ENCODE peak calls at places on chromosomes 11 and 22, in eight cellular contexts. One of them, this sample, is unnamed.

GRCh38 chr11:2357246-2357645 is 19.9 kb upstream of the CD81 start:
- DNase-seq in HCT116: no peak
- DNase-seq in cardiac muscle cell: no peak
- DNase-seq in heart right ventricle: no peak
- DNase-seq in IMR-90: no peak
- DNase-seq in cardiac fibroblast: no peak
- DNase-seq in lung: no peak
- DNase-seq in upper lobe of right lung: peak; percentile 30
- DNase-seq in this sample: no peak

GRCh38 chr22:46579751-46580449 is 40.3 kb upstream of the GRAMD4 start:
- DNase-seq in HCT116: no peak
- DNase-seq in heart right ventricle: no peak
- DNase-seq in cardiac muscle cell: no peak
- DNase-seq in cardiac fibroblast: no peak
- DNase-seq in IMR-90: no peak
- DNase-seq in lung: no peak
- DNase-seq in upper lobe of right lung: peak; percentile 63
- DNase-seq in this sample: no peak

GRCh38 chr11:36508743-36509142 is 1.3 kb downstream of the TRAF6 start:
- DNase-seq in HCT116: no peak
- DNase-seq in heart right ventricle: no peak
- DNase-seq in IMR-90: peak; percentile 6
- DNase-seq in cardiac muscle cell: no peak
- DNase-seq in cardiac fibroblast: no peak
- DNase-seq in lung: no peak
- DNase-seq in upper lobe of right lung: no peak
- DNase-seq in this sample: no peak

GRCh38 chr11:16942342-16942741 is 71.9 kb downstream of the PLEKHA7 start:
- DNase-seq in cardiac muscle cell: no peak
- DNase-seq in upper lobe of right lung: no peak
- DNase-seq in heart right ventricle: no peak
- DNase-seq in cardiac fibroblast: no peak
- DNase-seq in lung: no peak
- DNase-seq in IMR-90: no peak
- DNase-seq in HCT116: no peak
- DNase-seq in this sample: no peak

GRCh38 chr11:66981976-66982578 is 7.0 kb downstream of the C11orf86 start:
- DNase-seq in cardiac fibroblast: peak; percentile 85
- DNase-seq in HCT116: peak; percentile 74
- DNase-seq in lung: peak; percentile 71
- DNase-seq in upper lobe of right lung: peak; percentile 78
- DNase-seq in heart right ventricle: peak; percentile 93
- DNase-seq in cardiac muscle cell: peak; percentile 89
- DNase-seq in IMR-90: peak; percentile 91
- DNase-seq in this sample: peak; percentile 91

GRCh38 chr11:69969890-69970784 is 108.0 kb upstream of the ANO1 start:
- DNase-seq in lung: no peak
- DNase-seq in cardiac muscle cell: peak; percentile 9
- DNase-seq in IMR-90: no peak
- DNase-seq in HCT116: no peak
- DNase-seq in cardiac fibroblast: no peak
- DNase-seq in heart right ventricle: no peak
- DNase-seq in upper lobe of right lung: no peak
- DNase-seq in this sample: no peak

GRCh38 chr11:111518668-111519067 is 4.1 kb downstream of the HOATZ start:
- DNase-seq in heart right ventricle: no peak
- DNase-seq in cardiac muscle cell: no peak
- DNase-seq in HCT116: no peak
- DNase-seq in cardiac fibroblast: no peak
- DNase-seq in IMR-90: no peak
- DNase-seq in lung: no peak
- DNase-seq in upper lobe of right lung: no peak
- DNase-seq in this sample: no peak

GRCh38 chr22:30302810-30303138 is 13.5 kb upstream of the CASTOR1 start:
- DNase-seq in cardiac fibroblast: no peak
- DNase-seq in cardiac muscle cell: no peak
- DNase-seq in heart right ventricle: no peak
- DNase-seq in HCT116: no peak
- DNase-seq in upper lobe of right lung: no peak
- DNase-seq in IMR-90: no peak
- DNase-seq in lung: no peak
- DNase-seq in this sample: no peak

GRCh38 chr11:57512646-57513445 is 2.7 kb downstream of the SLC43A1 start:
- DNase-seq in HCT116: no peak
- DNase-seq in cardiac fibroblast: no peak
- DNase-seq in heart right ventricle: no peak
- DNase-seq in IMR-90: no peak
- DNase-seq in cardiac muscle cell: no peak
- DNase-seq in lung: no peak
- DNase-seq in upper lobe of right lung: no peak
- DNase-seq in this sample: no peak

GRCh38 chr11:5042091-5042490 is 4.2 kb upstream of the OR52J3 start:
- DNase-seq in IMR-90: no peak
- DNase-seq in HCT116: no peak
- DNase-seq in lung: no peak
- DNase-seq in upper lobe of right lung: no peak
- DNase-seq in cardiac muscle cell: no peak
- DNase-seq in cardiac fibroblast: no peak
- DNase-seq in heart right ventricle: no peak
- DNase-seq in this sample: no peak

GRCh38 chr11:94128171-94128745 is 383 bp upstream of the PANX1 start:
- DNase-seq in IMR-90: no peak
- DNase-seq in upper lobe of right lung: no peak
- DNase-seq in cardiac muscle cell: no peak
- DNase-seq in HCT116: no peak
- DNase-seq in lung: no peak
- DNase-seq in heart right ventricle: no peak
- DNase-seq in cardiac fibroblast: no peak
- DNase-seq in this sample: no peak

GRCh38 chr11:126790550-126790981 is 210.0 kb downstream of the KIRREL3 start:
- DNase-seq in upper lobe of right lung: no peak
- DNase-seq in cardiac fibroblast: peak; percentile 66
- DNase-seq in HCT116: no peak
- DNase-seq in cardiac muscle cell: peak; percentile 73
- DNase-seq in IMR-90: peak; percentile 98
- DNase-seq in heart right ventricle: no peak
- DNase-seq in lung: no peak
- DNase-seq in this sample: peak; percentile 94

GRCh38 chr11:108241370-108242037 is 18.6 kb downstream of the ATM start:
- DNase-seq in lung: no peak
- DNase-seq in HCT116: no peak
- DNase-seq in cardiac muscle cell: no peak
- DNase-seq in heart right ventricle: no peak
- DNase-seq in cardiac fibroblast: no peak
- DNase-seq in IMR-90: peak; percentile 20
- DNase-seq in upper lobe of right lung: no peak
- DNase-seq in this sample: no peak

GRCh38 chr22:38982008-38982927 is at the start of gene APOBEC3B:
- DNase-seq in cardiac fibroblast: peak; percentile 97
- DNase-seq in lung: peak; percentile 91
- DNase-seq in IMR-90: peak; percentile 95
- DNase-seq in cardiac muscle cell: peak; percentile 98
- DNase-seq in HCT116: peak; percentile 81
- DNase-seq in heart right ventricle: peak; percentile 90
- DNase-seq in upper lobe of right lung: peak; percentile 79
- DNase-seq in this sample: peak; percentile 90

GRCh38 chr11:32706985-32707736 is 87.3 kb downstream of the CCDC73 start:
- DNase-seq in IMR-90: peak; percentile 82
- DNase-seq in cardiac muscle cell: peak; percentile 55
- DNase-seq in upper lobe of right lung: no peak
- DNase-seq in lung: no peak
- DNase-seq in heart right ventricle: no peak
- DNase-seq in cardiac fibroblast: peak; percentile 52
- DNase-seq in HCT116: peak; percentile 44
- DNase-seq in this sample: peak; percentile 56

GRCh38 chr11:117126223-117126965 is 17.7 kb upstream of the PAFAH1B2 start:
- DNase-seq in heart right ventricle: no peak
- DNase-seq in lung: no peak
- DNase-seq in upper lobe of right lung: no peak
- DNase-seq in HCT116: no peak
- DNase-seq in cardiac fibroblast: no peak
- DNase-seq in cardiac muscle cell: no peak
- DNase-seq in IMR-90: no peak
- DNase-seq in this sample: no peak

GRCh38 chr11:112292785-112293407 is 32.2 kb upstream of the PLET1 start:
- DNase-seq in lung: peak; percentile 67
- DNase-seq in heart right ventricle: no peak
- DNase-seq in cardiac fibroblast: peak; percentile 90
- DNase-seq in upper lobe of right lung: no peak
- DNase-seq in cardiac muscle cell: peak; percentile 89
- DNase-seq in HCT116: no peak
- DNase-seq in IMR-90: peak; percentile 91
- DNase-seq in this sample: peak; percentile 97

GRCh38 chr11:9651481-9651880 is 12.4 kb upstream of the SWAP70 start:
- DNase-seq in cardiac muscle cell: no peak
- DNase-seq in HCT116: no peak
- DNase-seq in lung: no peak
- DNase-seq in IMR-90: no peak
- DNase-seq in upper lobe of right lung: no peak
- DNase-seq in heart right ventricle: no peak
- DNase-seq in cardiac fibroblast: no peak
- DNase-seq in this sample: no peak

GRCh38 chr22:50481440-50482106 is at the start of gene ADM2:
- DNase-seq in HCT116: no peak
- DNase-seq in heart right ventricle: no peak
- DNase-seq in IMR-90: no peak
- DNase-seq in cardiac muscle cell: peak; percentile 41
- DNase-seq in cardiac fibroblast: peak; percentile 26
- DNase-seq in upper lobe of right lung: peak; percentile 77
- DNase-seq in lung: no peak
- DNase-seq in this sample: peak; percentile 49

GRCh38 chr22:50483106-50483505 is 1.8 kb downstream of the ADM2 start:
- DNase-seq in heart right ventricle: no peak
- DNase-seq in cardiac fibroblast: no peak
- DNase-seq in upper lobe of right lung: peak; percentile 61
- DNase-seq in HCT116: no peak
- DNase-seq in IMR-90: no peak
- DNase-seq in cardiac muscle cell: no peak
- DNase-seq in lung: no peak
- DNase-seq in this sample: no peak

GRCh38 chr22:50479686-50480085 is 1.7 kb upstream of the ADM2 start:
- DNase-seq in heart right ventricle: no peak
- DNase-seq in lung: no peak
- DNase-seq in HCT116: no peak
- DNase-seq in IMR-90: no peak
- DNase-seq in cardiac muscle cell: no peak
- DNase-seq in cardiac fibroblast: no peak
- DNase-seq in upper lobe of right lung: no peak
- DNase-seq in this sample: no peak

GRCh38 chr22:50482107-50483074 is 1.0 kb downstream of the ADM2 start:
- DNase-seq in cardiac muscle cell: no peak
- DNase-seq in IMR-90: no peak
- DNase-seq in cardiac fibroblast: no peak
- DNase-seq in HCT116: no peak
- DNase-seq in upper lobe of right lung: peak; percentile 64
- DNase-seq in heart right ventricle: no peak
- DNase-seq in lung: no peak
- DNase-seq in this sample: no peak

DNA sequence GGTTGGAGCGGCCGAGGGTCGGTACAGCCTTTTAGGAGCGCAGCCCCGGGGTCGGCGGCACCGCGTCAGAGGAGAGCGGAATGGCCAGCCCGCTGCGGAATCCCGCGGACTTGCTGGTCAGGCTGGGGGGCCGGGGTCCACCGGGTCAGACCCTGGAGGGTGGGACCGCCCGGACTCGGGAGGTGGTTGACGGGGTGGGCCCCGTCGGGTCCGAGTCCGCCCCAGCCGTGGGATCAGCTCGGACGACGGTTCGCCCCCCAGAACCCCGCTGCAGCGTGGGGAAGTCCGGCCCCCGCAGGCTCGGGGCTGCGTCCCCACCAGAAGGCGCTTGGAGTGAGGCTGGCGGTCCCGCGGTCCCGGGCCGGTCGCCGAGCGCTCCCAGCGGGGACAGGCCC is 301 bp upstream of the ADM2 start:
- DNase-seq in HCT116: no peak
- DNase-seq in cardiac muscle cell: no peak
- DNase-seq in lung: no peak
- DNase-seq in cardiac fibroblast: no peak
- DNase-seq in IMR-90: no peak
- DNase-seq in heart right ventricle: no peak
- DNase-seq in upper lobe of right lung: no peak
- DNase-seq in this sample: no peak
- H3K4me3 ChIP-seq in HCT116: peak overlapping the region; percentile 71
- H3K4me3 ChIP-seq in cardiac muscle cell: peak overlapping the region; percentile 19
- H3K4me3 ChIP-seq in lung: peak overlapping the region; percentile 29
- H3K4me3 ChIP-seq in cardiac fibroblast: no peak overlapping the region
- H3K4me3 ChIP-seq in IMR-90: peak overlapping the region; percentile 57
- H3K4me3 ChIP-seq in heart right ventricle: peak overlapping the region; percentile 39
- H3K4me3 ChIP-seq in upper lobe of right lung: peak overlapping the region; percentile 54
- H3K4me3 ChIP-seq in this sample: peak overlapping the region; percentile 87

GRCh38 chr11:12137938-12138731 is 27.7 kb downstream of the MICAL2 start:
- DNase-seq in cardiac fibroblast: peak; percentile 82
- DNase-seq in lung: no peak
- DNase-seq in heart right ventricle: no peak
- DNase-seq in HCT116: no peak
- DNase-seq in upper lobe of right lung: peak; percentile 47
- DNase-seq in cardiac muscle cell: peak; percentile 78
- DNase-seq in IMR-90: peak; percentile 98
- DNase-seq in this sample: peak; percentile 77
- TF ChIP-seq CTCF in cardiac fibroblast: no peak
- TF ChIP-seq CTCF in lung: no peak
- TF ChIP-seq CTCF in heart right ventricle: no peak
- TF ChIP-seq CTCF in HCT116: no peak
- TF ChIP-seq CTCF in upper lobe of right lung: no peak
- TF ChIP-seq CTCF in cardiac muscle cell: no peak
- TF ChIP-seq CTCF in IMR-90: no peak
- TF ChIP-seq CTCF in this sample: no peak

GRCh38 chr11:15761235-15761634 is 595.1 kb downstream of the SOX6 start:
- DNase-seq in lung: no peak
- DNase-seq in cardiac muscle cell: no peak
- DNase-seq in IMR-90: no peak
- DNase-seq in cardiac fibroblast: no peak
- DNase-seq in heart right ventricle: no peak
- DNase-seq in HCT116: no peak
- DNase-seq in upper lobe of right lung: no peak
- DNase-seq in this sample: no peak
- H3K4me3 ChIP-seq in lung: no peak overlapping the region
- H3K4me3 ChIP-seq in cardiac muscle cell: no peak overlapping the region
- H3K4me3 ChIP-seq in IMR-90: no peak overlapping the region
- H3K4me3 ChIP-seq in cardiac fibroblast: no peak overlapping the region
- H3K4me3 ChIP-seq in heart right ventricle: no peak overlapping the region
- H3K4me3 ChIP-seq in HCT116: no peak overlapping the region
- H3K4me3 ChIP-seq in upper lobe of right lung: no peak overlapping the region
- H3K4me3 ChIP-seq in this sample: no peak overlapping the region

DNA sequence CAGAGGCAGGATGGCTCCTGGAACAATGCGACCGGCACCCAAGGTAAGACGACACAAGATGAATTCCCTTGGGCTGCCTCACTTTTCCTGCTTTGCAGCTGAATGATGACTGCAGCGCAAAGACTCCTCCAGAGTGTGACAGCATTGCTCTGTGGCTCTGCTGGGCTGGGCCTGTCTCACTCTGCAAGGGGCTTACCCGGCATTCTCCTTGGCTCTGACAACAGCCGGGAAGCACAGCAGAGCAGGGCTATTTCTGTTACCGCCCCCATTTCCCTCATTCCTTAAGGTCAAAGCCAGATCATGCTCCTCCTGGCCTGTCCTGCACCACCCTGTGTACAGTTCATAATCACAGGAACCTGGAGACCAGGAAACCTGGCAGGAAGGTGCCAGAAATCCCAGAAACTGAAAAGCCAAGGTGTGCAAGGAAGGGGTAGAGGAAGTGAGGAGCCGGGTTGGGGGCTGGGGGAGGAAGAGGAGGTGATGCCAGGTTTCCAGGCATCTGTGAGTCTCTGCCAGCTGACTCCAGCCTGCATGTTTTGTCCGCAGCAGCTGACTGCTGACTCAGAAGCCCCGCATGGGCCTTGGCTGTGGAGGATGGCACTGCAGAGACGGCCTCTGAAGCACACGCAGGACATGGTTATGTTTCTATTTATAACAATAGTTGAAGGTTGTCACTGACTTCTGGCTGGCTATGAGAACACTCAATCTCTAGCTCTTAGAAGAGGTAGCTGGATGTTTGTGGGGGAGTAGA is 113.6 kb downstream of the MICAL3 start:
- DNase-seq in cardiac fibroblast: peak; percentile 91
- DNase-seq in HCT116: no peak
- DNase-seq in lung: no peak
- DNase-seq in IMR-90: peak; percentile 91
- DNase-seq in heart right ventricle: peak; percentile 83
- DNase-seq in upper lobe of right lung: no peak
- DNase-seq in cardiac muscle cell: peak; percentile 83
- DNase-seq in this sample: peak; percentile 86
- TF ChIP-seq CTCF in cardiac fibroblast: peak; percentile 27
- TF ChIP-seq CTCF in HCT116: no peak
- TF ChIP-seq CTCF in lung: no peak
- TF ChIP-seq CTCF in IMR-90: peak; percentile 74
- TF ChIP-seq CTCF in heart right ventricle: peak; percentile 53
- TF ChIP-seq CTCF in upper lobe of right lung: peak; percentile 17
- TF ChIP-seq CTCF in cardiac muscle cell: peak; percentile 54
- TF ChIP-seq CTCF in this sample: peak; percentile 64

This sample was measured in AG10803.